ENCODE peak calls at places on chromosomes 7 and 10, in seven cellular contexts. Z is H54; O is endothelial cell; G is stimulated activated CD8-positive, alpha-beta memory T cell treated with anti-CD3 and anti-CD28 coated beads, Interleukin-12 subunit alpha, Interleukin-12 subunit beta, amount 100 ng/mL, for 4 hours; T is HFFc6; H is left ventricle myocardium inferior; V is astrocyte of the cerebellum. Q is an unnamed sample.

GRCh38 chr10:122461729-122462532 is 578 bp downstream of the HTRA1 start:
- DNase-seq in Z (no peak), O (peak), G (no peak), T (no peak), H (no peak), V (no peak), Q (no peak)

GRCh38 chr7:135943266-135943889 is 33.8 kb downstream of the MTPN start:
- DNase-seq in Z (no peak), O (no peak), G (no peak), T (no peak), H (no peak), V (no peak), Q (no peak)

GRCh38 chr10:114403545-114404161 is 649 bp downstream of the AFAP1L2 start:
- DNase-seq in Z (no peak), O (peak), G (no peak), T (no peak), H (peak), V (no peak), Q (no peak)

GRCh38 chr7:79334841-79335240 is 118.6 kb downstream of the MAGI2 start:
- DNase-seq in Z (no peak), O (no peak), G (no peak), T (no peak), H (no peak), V (no peak), Q (no peak)

GRCh38 chr7:57204411-57204811 is 72.2 kb upstream of the ZNF479 start:
- DNase-seq in Z (no peak), O (no peak), G (no peak), T (no peak), H (no peak), V (no peak), Q (no peak)

GRCh38 chr7:98771519-98772241 is 98.1 kb downstream of the TMEM130 start:
- DNase-seq in Z (no peak), O (no peak), G (no peak), T (peak), H (peak), V (peak), Q (peak)

GRCh38 chr10:99394761-99395386 is 35.5 kb downstream of the GOT1 start:
- DNase-seq in Z (no peak), O (no peak), G (no peak), T (no peak), H (no peak), V (no peak), Q (no peak)

GRCh38 chr7:47488969-47489342 is 93.0 kb downstream of the TNS3 start:
- DNase-seq in Z (no peak), O (no peak), G (no peak), T (no peak), H (no peak), V (no peak), Q (no peak)

GRCh38 chr10:51170518-51171245 is 96.4 kb downstream of the PRKG1 start:
- DNase-seq in Z (no peak), O (no peak), G (no peak), T (peak), H (no peak), V (no peak), Q (peak)

GRCh38 chr10:29702288-29703164 is 67.8 kb upstream of the SVIL start:
- DNase-seq in Z (no peak), O (no peak), G (no peak), T (no peak), H (no peak), V (no peak), Q (no peak)

GRCh38 chr7:157990226-157990877 is 597.3 kb downstream of the PTPRN2 start:
- DNase-seq in Z (no peak), O (no peak), G (no peak), T (no peak), H (no peak), V (no peak), Q (no peak)

GRCh38 chr7:122651451-122651850 is 47.5 kb downstream of the RNF133 start:
- DNase-seq in Z (no peak), O (no peak), G (no peak), T (no peak), H (no peak), V (no peak), Q (no peak)

GRCh38 chr7:1468899-1469298 is 9.6 kb upstream of the MICALL2 start:
- DNase-seq in Z (no peak), O (no peak), G (no peak), T (no peak), H (no peak), V (no peak), Q (no peak)

GRCh38 chr7:76261935-76262334 is 40.5 kb upstream of the HSPB1 start:
- DNase-seq in Z (no peak), O (no peak), G (no peak), T (no peak), H (no peak), V (no peak), Q (no peak)

GRCh38 chr7:99255463-99255862 is 17.2 kb upstream of the MYH16 start:
- DNase-seq in Z (no peak), O (no peak), G (no peak), T (no peak), H (no peak), V (no peak), Q (no peak)

GRCh38 chr10:80462277-80462985 is 8.3 kb downstream of the TSPAN14 start:
- DNase-seq in Z (no peak), O (no peak), G (no peak), T (no peak), H (no peak), V (no peak), Q (no peak)

GRCh38 chr7:77674878-77675277 is 21.4 kb upstream of the RSBN1L start:
- DNase-seq in Z (no peak), O (no peak), G (no peak), T (peak), H (no peak), V (no peak), Q (no peak)

GRCh38 chr10:117166420-117167345 is 28.6 kb upstream of the VAX1 start:
- DNase-seq in Z (no peak), O (no peak), G (no peak), T (no peak), H (no peak), V (no peak), Q (no peak)

GRCh38 chr10:119238577-119238976 is 31.2 kb downstream of the GRK5 start:
- DNase-seq in Z (no peak), O (no peak), G (no peak), T (no peak), H (no peak), V (no peak), Q (no peak)

GRCh38 chr10:102395677-102396197 is at the start of gene NFKB2:
- DNase-seq in Z (no peak), O (no peak), G (no peak), T (peak), H (no peak), V (no peak), Q (no peak)

GRCh38 chr10:100374137-100374655 is 27.2 kb downstream of the SCD start:
- DNase-seq in Z (no peak), O (peak), G (no peak), T (no peak), H (no peak), V (no peak), Q (peak)

GRCh38 chr10:103660364-103661197 is 167.1 kb downstream of the NEURL1 start:
- DNase-seq in Z (no peak), O (no peak), G (no peak), T (peak), H (peak), V (peak), Q (peak)

GRCh38 chr10:50805981-50806622 is 66.4 kb downstream of the ASAH2B start:
- DNase-seq in Z (no peak), O (no peak), G (no peak), T (no peak), H (no peak), V (no peak), Q (peak)

GRCh38 chr10:5002013-5002727 is 1.5 kb downstream of the AKR1C2 start:
- DNase-seq in Z (no peak), O (no peak), G (no peak), T (no peak), H (no peak), V (no peak), Q (no peak)

GRCh38 chr10:34801066-34801738 is 13.9 kb downstream of the PARD3 start:
- DNase-seq in Z (no peak), O (no peak), G (no peak), T (no peak), H (no peak), V (no peak), Q (no peak)

Q was measured in EL.